ENCODE peak calls at places on chromosomes 5 and 9, in seven cellular contexts. G, T, I, K, O, E and P are unnamed samples. For H3K36me3, the result is how much of the 10 kb centered on the place peaks cover.

GRCh38 chr9:98706651-98707103 is 2.1 kb downstream of the GABBR2 start:
- DNase-seq in G (peak), T (no peak), I (no peak), K (peak), O (peak), E (no peak), P (peak)

GRCh38 chr9:19155106-19155999 is 28.1 kb upstream of the PLIN2 start:
- DNase-seq in G (peak), T (no peak), I (no peak), K (no peak), O (no peak), E (no peak), P (no peak)

GRCh38 chr5:31531543-31531887 is 378 bp downstream of the DROSHA start:
- DNase-seq in G (peak), T (no peak), I (peak), K (peak), O (peak), E (no peak), P (no peak)

GRCh38 chr5:26482076-26482816 is 556.1 kb downstream of the CDH9 start:
- DNase-seq in G (peak), T (no peak), I (no peak), K (no peak), O (no peak), E (no peak), P (no peak)

GRCh38 chr5:142874537-142874936 is 104.4 kb downstream of the ARHGAP26 start:
- DNase-seq in G (peak), T (no peak), I (peak), K (peak), O (peak), E (no peak), P (no peak)

GRCh38 chr5:171755354-171755821 is 30.2 kb upstream of the SMIM23 start:
- DNase-seq in G (no peak), T (no peak), I (no peak), K (no peak), O (peak), E (no peak), P (peak)

GRCh38 chr5:155264809-155265208 is 251.3 kb downstream of the KIF4B start:
- DNase-seq in G (no peak), T (no peak), I (no peak), K (no peak), O (no peak), E (peak), P (no peak)

GRCh38 chr5:94613583-94613982 is 4.8 kb downstream of the KIAA0825 start:
- DNase-seq in G (peak), T (peak), I (peak), K (peak), O (peak), E (no peak), P (no peak)

GRCh38 chr5:169803077-169803981 is 166.3 kb downstream of the DOCK2 start:
- DNase-seq in G (peak), T (no peak), I (no peak), K (no peak), O (peak), E (no peak), P (peak)

GRCh38 chr5:26343801-26344310 is 694.5 kb downstream of the CDH9 start:
- DNase-seq in G (no peak), T (no peak), I (no peak), K (no peak), O (no peak), E (no peak), P (no peak)

GRCh38 chr9:34869390-34869789 is 88.7 kb upstream of the PHF24 start:
- DNase-seq in G (peak), T (peak), I (peak), K (peak), O (peak), E (no peak), P (no peak)

GRCh38 chr5:131285637-131286399 is 22.0 kb downstream of the CDC42SE2 start:
- DNase-seq in G (no peak), T (no peak), I (no peak), K (no peak), O (no peak), E (no peak), P (no peak)

GRCh38 chr5:55636177-55636576 is 75.9 kb downstream of the SLC38A9 start:
- DNase-seq in G (no peak), T (no peak), I (no peak), K (no peak), O (peak), E (no peak), P (no peak)

GRCh38 chr9:128339761-128340690 is at the start of gene SLC27A4:
- DNase-seq in G (peak), T (peak), I (peak), K (peak), O (peak), E (peak), P (peak)

GRCh38 chr5:40679071-40679997 is at the start of gene PTGER4:
- DNase-seq in G (peak), T (peak), I (peak), K (peak), O (peak), E (peak), P (peak)

GRCh38 chr5:14686517-14686916 is 22.0 kb downstream of the OTULIN start:
- DNase-seq in G (no peak), T (no peak), I (peak), K (no peak), O (no peak), E (no peak), P (no peak)

GRCh38 chr5:146544232-146544631 is 28.2 kb upstream of the GPR151 start:
- DNase-seq in G (no peak), T (no peak), I (no peak), K (no peak), O (no peak), E (no peak), P (no peak)

GRCh38 chr5:34914671-34915138 is 599 bp downstream of the RAD1 start:
- DNase-seq in G (peak), T (no peak), I (no peak), K (no peak), O (no peak), E (no peak), P (peak)

GRCh38 chr9:99713838-99714306 is 107.8 kb upstream of the NR4A3 start:
- DNase-seq in G (peak), T (no peak), I (no peak), K (no peak), O (no peak), E (no peak), P (no peak)

GRCh38 chr9:121866927-121867326 is 215.5 kb downstream of the DAB2IP start:
- DNase-seq in G (no peak), T (no peak), I (no peak), K (no peak), O (no peak), E (no peak), P (no peak)

GRCh38 chr5:104977530-104977929 is 1414.9 kb upstream of the NUDT12 start:
- DNase-seq in G (peak), T (no peak), I (no peak), K (no peak), O (no peak), E (no peak), P (no peak)

GRCh38 chr9:137318976-137319375 is 16.9 kb upstream of the NRARP start:
- DNase-seq in G (no peak), T (no peak), I (no peak), K (no peak), O (no peak), E (peak), P (no peak)
- TF ChIP-seq CTCF in G (no peak), T (no peak), I (no peak), K (peak), O (peak), E (peak), P (peak)

GRCh38 chr9:103304797-103305196 is 309.7 kb downstream of the CYLC2 start:
- DNase-seq in G (no peak), T (no peak), I (no peak), K (no peak), O (no peak), E (no peak), P (no peak)
- H3K9ac ChIP-seq in G (no peak), T (no peak), I (no peak), K (no peak), O (no peak), E (no peak), P (no peak)

GRCh38 chr5:117337064-117337749 is 762.6 kb upstream of the SEMA6A start:
- DNase-seq in G (no peak), T (no peak), I (no peak), K (no peak), O (no peak), E (no peak), P (no peak)
- H3K36me3 ChIP-seq in G (under half), T (under half), I (under half), K (under half), O (under half), E (under half), P (under half)

GRCh38 chr5:179869641-179870402 is 11.2 kb upstream of the MRNIP start:
- DNase-seq in G (no peak), T (no peak), I (no peak), K (no peak), O (no peak), E (no peak), P (no peak)

GRCh38 chr5:179871506-179871905 is 12.9 kb upstream of the MRNIP start:
- DNase-seq in G (no peak), T (no peak), I (no peak), K (no peak), O (no peak), E (no peak), P (no peak)

GRCh38 chr5:179870952-179871351 is 12.3 kb upstream of the MRNIP start:
- DNase-seq in G (no peak), T (no peak), I (no peak), K (no peak), O (no peak), E (no peak), P (no peak)

GRCh38 chr5:179869101-179869500 is 10.5 kb upstream of the MRNIP start:
- DNase-seq in G (no peak), T (no peak), I (no peak), K (no peak), O (no peak), E (no peak), P (no peak)

GRCh38 chr5:179870403-179870903 is 11.8 kb upstream of the MRNIP start:
- DNase-seq in G (peak), T (no peak), I (no peak), K (peak), O (peak), E (peak), P (no peak)
- TF ChIP-seq CTCF in G (peak), T (peak), I (no peak), K (peak), O (no peak), E (peak), P (no peak)

GRCh38 chr5:168579206-168579986 is at the start of gene PANK3:
- DNase-seq in G (peak), T (peak), I (peak), K (peak), O (peak), E (peak), P (peak)

GRCh38 chr5:168575391-168576372 is 3.5 kb downstream of the PANK3 start:
- DNase-seq in G (no peak), T (no peak), I (no peak), K (no peak), O (no peak), E (no peak), P (no peak)

GRCh38 chr5:168579987-168580508 is 880 bp upstream of the PANK3 start:
- DNase-seq in G (no peak), T (no peak), I (no peak), K (no peak), O (no peak), E (peak), P (no peak)

GRCh38 chr5:168578506-168579205 is 512 bp downstream of the PANK3 start:
- DNase-seq in G (no peak), T (no peak), I (no peak), K (no peak), O (peak), E (no peak), P (no peak)

DNA sequence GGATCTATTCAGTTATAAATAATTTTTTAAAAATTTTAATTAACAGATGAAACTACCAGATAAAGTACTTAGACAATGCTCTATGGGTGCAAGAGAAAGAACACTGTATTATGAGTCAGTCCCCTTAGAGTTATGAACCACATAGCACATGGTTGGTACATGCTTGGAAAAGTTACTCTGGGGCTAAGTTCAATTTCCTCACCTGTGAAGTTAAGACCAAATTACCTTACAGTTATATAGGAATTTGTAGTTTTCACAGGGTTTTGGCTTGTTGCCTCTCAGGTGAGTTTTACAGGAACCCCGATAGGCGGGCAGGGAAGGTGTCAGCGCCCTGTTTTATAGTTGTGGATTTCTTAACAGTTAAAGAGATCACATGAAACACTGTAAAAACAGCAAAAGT is 1.2 kb downstream of the PANK3 start:
- DNase-seq in G (peak), T (no peak), I (peak), K (peak), O (peak), E (no peak), P (peak)
- H3K9ac ChIP-seq in G (peak), T (peak), I (peak), K (peak), O (peak), E (peak), P (peak)

DNA sequence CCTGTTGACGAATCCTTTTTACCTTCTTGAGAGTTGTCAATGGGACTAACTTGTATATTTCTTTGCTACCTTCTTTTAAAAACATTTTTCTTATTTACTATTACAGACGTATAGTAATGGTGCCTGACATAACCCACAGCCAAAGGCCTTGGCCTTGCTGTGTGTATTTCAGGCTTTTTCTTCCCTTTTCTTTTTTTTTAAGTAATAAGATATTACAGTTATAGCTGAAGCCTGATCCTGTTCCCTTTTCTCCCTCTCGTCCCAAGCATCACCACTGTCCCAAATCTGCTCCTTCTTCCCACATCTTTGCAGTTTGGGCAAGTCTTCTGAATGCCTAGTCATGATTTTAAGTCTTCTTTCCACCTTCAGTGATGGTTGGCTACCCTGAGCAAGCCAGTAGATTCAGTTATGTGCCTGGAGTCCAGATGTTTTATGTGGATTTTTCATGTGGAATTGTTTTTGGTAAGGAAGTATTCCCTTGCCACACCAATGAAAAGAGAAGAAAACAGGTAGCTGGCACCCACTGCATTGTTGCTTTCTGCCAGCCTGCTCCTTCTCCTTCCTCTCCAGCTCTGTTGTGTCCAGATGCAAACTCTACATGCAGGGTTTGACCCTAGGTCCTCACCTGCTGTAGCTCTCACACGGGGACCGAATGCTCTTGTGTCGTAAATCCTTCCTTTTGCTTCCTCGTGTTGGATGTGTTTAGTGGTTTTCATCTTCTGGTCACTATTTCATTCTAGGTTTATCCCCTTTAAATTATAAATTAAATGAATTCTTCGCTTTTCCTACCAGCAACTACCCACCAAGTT is 26.5 kb downstream of the ABL1 start:
- DNase-seq in G (no peak), T (no peak), I (no peak), K (no peak), O (no peak), E (no peak), P (no peak)
- H3K36me3 ChIP-seq in G (under half), T (under half), I (under half), K (under half), O (under half), E (half or more), P (under half)

GRCh38 chr5:150613991-150614650 is 26.3 kb upstream of the SYNPO start:
- DNase-seq in G (no peak), T (no peak), I (no peak), K (no peak), O (no peak), E (peak), P (no peak)
- TF ChIP-seq CTCF in G (no peak), T (no peak), I (peak), K (peak), O (no peak), E (peak), P (no peak)